ENCODE peak calls at places on chromosomes 2 and 18, in four cellular contexts. O is K562, M is WTC11, R is HepG2. U is an unnamed sample.

GRCh38 chr2:9593936-9594335 is 36.9 kb downstream of the YWHAQ start:
- DNase-seq in O (no peak), R (no peak), M (no peak), U (no peak)

GRCh38 chr2:132521321-132521720 is 104.7 kb downstream of the GPR39 start:
- DNase-seq in R (no peak), M (no peak), O (no peak), U (no peak)

GRCh38 chr2:179036353-179036905 is 13.5 kb downstream of the CCDC141 start:
- DNase-seq in M (no peak), O (no peak), R (no peak), U (no peak)

GRCh38 chr2:118089015-118089800 is 937 bp downstream of the INSIG2 start:
- DNase-seq in M (no peak), R (peak), O (peak), U (peak)

GRCh38 chr2:144675331-144675730 is 155.4 kb upstream of the ZEB2 start:
- DNase-seq in R (no peak), M (no peak), O (no peak), U (no peak)

GRCh38 chr2:133341575-133341974 is 226.7 kb downstream of the NCKAP5 start:
- DNase-seq in O (no peak), R (no peak), M (no peak), U (no peak)

GRCh38 chr2:119448427-119449141 is 16.9 kb downstream of the TMEM37 start:
- DNase-seq in M (no peak), O (no peak), R (no peak), U (no peak)

GRCh38 chr2:13056259-13056843 is 339.6 kb downstream of the TRIB2 start:
- DNase-seq in O (no peak), M (no peak), R (no peak), U (no peak)

GRCh38 chr2:207765541-207765940 is 4.2 kb downstream of the FZD5 start:
- DNase-seq in M (no peak), O (peak), R (peak), U (no peak)

GRCh38 chr2:21372654-21373053 is 248.9 kb downstream of the TDRD15 start:
- DNase-seq in O (no peak), R (peak), M (peak), U (peak)

GRCh38 chr2:71813801-71814470 is 333.7 kb downstream of the CYP26B1 start:
- DNase-seq in O (no peak), M (no peak), R (no peak), U (no peak)

GRCh38 chr2:863732-864450 is 86.8 kb upstream of the SNTG2 start:
- DNase-seq in M (no peak), O (no peak), R (no peak), U (no peak)

GRCh38 chr2:71000780-71001591 is 6.3 kb upstream of the TEX261 start:
- DNase-seq in R (peak), O (peak), M (peak), U (peak)

GRCh38 chr2:69494126-69494525 is 56.9 kb upstream of the NFU1 start:
- DNase-seq in O (no peak), R (no peak), M (no peak), U (no peak)

GRCh38 chr18:78543201-78543725 is 436.4 kb upstream of the SALL3 start:
- DNase-seq in O (no peak), M (no peak), R (no peak), U (no peak)

GRCh38 chr18:57581301-57581934 is 5.1 kb downstream of the FECH start:
- DNase-seq in M (no peak), R (no peak), O (no peak), U (no peak)

GRCh38 chr2:227414846-227415245 is 27.1 kb upstream of the SCYGR1 start:
- DNase-seq in R (peak), M (no peak), O (no peak), U (no peak)

GRCh38 chr2:88729061-88729745 is 37.7 kb downstream of the RPIA start:
- DNase-seq in M (no peak), R (no peak), O (no peak), U (no peak)

GRCh38 chr2:157430266-157430665 is 13.6 kb downstream of the CYTIP start:
- DNase-seq in M (no peak), R (no peak), O (no peak), U (no peak)

GRCh38 chr18:6650063-6650462 is 79.5 kb upstream of the ARHGAP28 start:
- DNase-seq in O (no peak), R (no peak), M (no peak), U (no peak)

GRCh38 chr2:112483047-112483473 is 1.1 kb downstream of the TTL start:
- DNase-seq in O (peak), R (peak), M (peak), U (peak)

GRCh38 chr2:235665656-235666239 is 171.9 kb downstream of the AGAP1 start:
- DNase-seq in M (no peak), R (no peak), O (no peak), U (no peak)

GRCh38 chr18:23826850-23827620 is 137.8 kb downstream of the LAMA3 start:
- DNase-seq in O (no peak), M (no peak), R (no peak), U (no peak)

GRCh38 chr2:134934150-134934549 is 15.5 kb downstream of the CCNT2 start:
- DNase-seq in R (no peak), M (no peak), O (no peak), U (no peak)

GRCh38 chr2:74525717-74526648 is at the start of gene DQX1:
- DNase-seq in O (no peak), M (no peak), R (peak), U (peak)

GRCh38 chr2:110678457-110679336 is 834 bp upstream of the BUB1 start:
- DNase-seq in O (peak), R (no peak), M (no peak), U (peak)

GRCh38 chr18:51051105-51051712 is 21.2 kb downstream of the SMAD4 start:
- DNase-seq in R (peak), M (no peak), O (no peak), U (peak)

GRCh38 chr2:47867205-47867604 is 39.1 kb downstream of the FBXO11 start:
- DNase-seq in M (no peak), R (no peak), O (no peak), U (no peak)

GRCh38 chr2:1081411-1082225 is 131.0 kb downstream of the SNTG2 start:
- DNase-seq in O (no peak), M (no peak), R (no peak), U (no peak)

GRCh38 chr2:118442949-118443348 is 354.7 kb downstream of the INSIG2 start:
- DNase-seq in M (no peak), R (no peak), O (no peak), U (no peak)

GRCh38 chr18:75244336-75244735 is 33.7 kb downstream of the TSHZ1 start:
- DNase-seq in M (peak), R (peak), O (peak), U (peak)

GRCh38 chr2:67209107-67209506 is 188.0 kb upstream of the ETAA1 start:
- DNase-seq in R (no peak), O (no peak), M (no peak), U (no peak)

GRCh38 chr2:237943395-237944094 is 23.3 kb upstream of the UBE2F start:
- DNase-seq in M (no peak), O (no peak), R (no peak), U (no peak)

DNA sequence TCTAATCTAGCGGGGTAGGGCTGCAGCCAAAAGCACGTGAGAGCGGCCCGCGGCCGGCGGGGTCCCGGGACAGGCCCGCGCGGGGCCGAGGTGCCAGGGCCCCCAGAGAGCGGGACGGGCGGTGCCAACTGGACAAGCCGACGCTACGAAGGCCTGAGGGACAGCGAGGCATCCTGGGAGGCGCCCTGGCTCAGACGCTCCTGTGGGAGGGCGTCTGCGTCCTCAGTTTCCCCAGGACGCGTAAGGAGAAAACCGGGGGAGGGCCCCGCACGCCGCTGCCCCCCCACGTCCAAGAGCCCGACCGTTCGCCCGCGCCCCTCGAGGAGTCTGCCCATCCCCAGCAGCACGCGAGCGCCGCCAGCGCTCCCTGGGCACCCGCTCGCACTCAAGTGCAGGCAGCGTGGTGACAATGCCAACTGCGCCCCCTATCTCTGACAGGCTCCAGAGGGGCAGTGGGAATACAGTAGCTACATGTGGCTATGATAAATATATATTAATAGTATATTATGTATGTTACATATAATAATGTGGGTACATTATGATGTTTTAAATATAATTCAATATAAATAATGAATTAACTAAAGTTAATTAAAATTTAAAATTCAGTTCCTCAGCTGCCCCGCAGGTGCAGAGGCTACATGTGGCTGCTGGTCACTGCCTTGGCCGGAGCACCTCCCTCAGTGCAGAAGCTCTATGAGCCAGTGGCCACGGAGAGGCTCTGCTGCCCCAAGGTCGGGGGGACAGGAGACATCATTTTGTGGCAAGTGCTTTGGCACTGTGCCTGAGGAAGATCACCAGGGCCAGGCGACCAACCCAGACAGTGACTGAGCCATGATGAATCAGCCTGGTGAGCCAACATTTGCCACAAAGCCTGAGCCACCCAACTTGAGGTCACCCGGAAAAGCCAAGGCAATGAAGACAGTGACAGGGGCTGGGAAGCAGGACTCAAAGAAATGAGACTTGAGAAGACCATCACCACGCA is 5.5 kb upstream of the SFT2D3 start:
- DNase-seq in O (no peak), R (no peak), M (peak), U (no peak)
- TF ChIP-seq ELF4 in O (no peak), R (no peak), M (no peak), U (no peak)

DNA sequence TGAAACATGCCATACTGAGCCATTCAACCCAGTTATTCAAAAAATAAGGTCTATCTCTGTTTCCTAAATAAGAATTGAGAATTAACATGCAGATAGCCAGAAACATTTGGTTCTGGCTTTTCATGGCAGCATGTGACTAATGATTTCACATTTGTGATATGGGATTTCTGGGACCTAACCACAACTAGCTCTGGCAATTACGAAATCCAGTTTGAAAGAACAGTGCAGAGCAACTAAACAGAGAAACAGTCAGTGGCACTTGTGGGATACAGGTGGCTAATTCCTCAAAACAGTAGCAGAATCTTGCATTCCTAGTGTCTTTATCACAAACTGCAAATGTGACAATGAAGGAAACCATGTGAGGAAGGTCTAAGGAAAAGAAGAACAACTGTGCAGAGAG is 637.8 kb upstream of the CHAC2 start:
- DNase-seq in O (no peak), R (no peak), M (no peak), U (no peak)
- TF ChIP-seq SP1 in O (no peak), R (no peak), M (no peak), U (no peak)

GRCh38 chr2:127953849-127954248 is 68.1 kb upstream of the AMMECR1L start:
- DNase-seq in M (no peak), R (no peak), O (no peak), U (no peak)
- TF ChIP-seq ELF4 in M (no peak), R (no peak), O (no peak), U (no peak)

DNA sequence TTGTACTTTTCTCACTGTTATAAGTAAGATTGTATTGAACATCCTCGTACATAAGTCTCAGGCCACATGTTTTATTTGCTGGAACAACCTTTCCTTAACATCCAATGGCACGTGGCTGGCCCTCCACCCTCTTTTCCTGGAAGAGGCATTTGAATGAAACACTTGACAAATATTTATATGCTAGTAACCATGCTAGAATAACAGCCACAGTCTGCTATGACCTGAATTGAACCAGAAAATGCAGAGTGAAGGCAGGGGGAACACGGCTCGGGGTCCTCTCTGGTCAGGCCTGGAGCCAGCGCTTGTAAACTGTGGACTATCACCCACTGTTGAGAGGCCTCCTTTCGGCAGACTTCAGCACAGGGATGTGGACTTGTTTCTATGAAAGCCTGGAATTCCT is 198.2 kb upstream of the COPS8 start:
- DNase-seq in M (no peak), O (no peak), R (no peak), U (no peak)
- TF ChIP-seq SP1 in M (no peak), O (no peak), R (no peak), U (no peak)

GRCh38 chr2:26179446-26179907 is 6.6 kb downstream of the GAREM2 start:
- DNase-seq in M (peak), O (peak), R (no peak), U (no peak)
- TF ChIP-seq ELF4 in M (no peak), O (no peak), R (no peak), U (no peak)

GRCh38 chr18:22710628-22711380 is 222.3 kb upstream of the RBBP8 start:
- DNase-seq in O (no peak), R (no peak), M (peak), U (peak)
- TF ChIP-seq SP1 in O (no peak), R (no peak), M (no peak), U (no peak)

GRCh38 chr2:45046786-45047185 is 37.5 kb upstream of the SIX2 start:
- DNase-seq in M (no peak), O (no peak), R (no peak), U (no peak)

GRCh38 chr2:45047301-45047700 is 38.0 kb upstream of the SIX2 start:
- DNase-seq in O (no peak), R (no peak), M (no peak), U (no peak)

GRCh38 chr2:45049937-45050336 is 40.7 kb upstream of the SIX2 start:
- DNase-seq in M (no peak), O (no peak), R (peak), U (no peak)

GRCh38 chr2:45055261-45055660 is 46.0 kb upstream of the SIX2 start:
- DNase-seq in R (no peak), M (no peak), O (no peak), U (no peak)

GRCh38 chr2:45052388-45052928 is 43.2 kb upstream of the SIX2 start:
- DNase-seq in O (no peak), R (no peak), M (no peak), U (no peak)
- TF ChIP-seq ELF4 in O (no peak), R (no peak), M (no peak), U (no peak)

GRCh38 chr18:47931707-47932103 is 1.2 kb upstream of the SMAD2 start:
- DNase-seq in R (no peak), M (peak), O (peak), U (peak)

GRCh38 chr18:47928466-47928865 is 2.0 kb downstream of the SMAD2 start:
- DNase-seq in R (no peak), O (no peak), M (no peak), U (no peak)

GRCh38 chr18:47930844-47931706 is 616 bp upstream of the SMAD2 start:
- DNase-seq in M (peak), R (peak), O (peak), U (peak)

GRCh38 chr18:47930086-47930843 is at the start of gene SMAD2:
- DNase-seq in O (peak), R (peak), M (peak), U (no peak)

DNA sequence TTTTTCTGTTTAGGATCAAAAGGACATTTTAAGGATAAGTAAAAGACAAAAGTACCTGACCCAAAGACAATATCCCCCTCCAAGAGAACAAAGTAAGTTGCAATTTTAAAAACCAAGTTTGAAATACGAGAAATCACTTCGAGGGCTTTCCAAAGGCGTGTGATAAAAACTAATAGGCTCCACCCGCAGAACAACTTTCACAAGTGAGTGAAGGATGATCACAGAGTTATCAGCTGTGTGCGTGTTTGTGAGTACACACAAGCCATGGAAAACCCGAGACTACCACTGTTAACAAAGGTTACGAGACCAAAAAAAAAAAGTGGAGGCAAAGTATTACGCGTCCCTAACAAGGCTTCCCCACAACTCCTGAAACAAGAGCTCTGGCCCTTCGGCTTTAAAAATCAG is 776 bp downstream of the SMAD2 start:
- DNase-seq in O (no peak), M (no peak), R (peak), U (no peak)
- TF ChIP-seq SP1 in O (no peak), M (no peak), R (no peak), U (no peak)